ENCODE peak calls at places on chromosomes 3 and 15, in eight cellular contexts. B is cardiac muscle cell, W is pancreas, Y is RWPE1, E is neural progenitor cell, V is lung, G is heart left ventricle, A is endothelial cell. I is an unnamed sample.

GRCh38 chr3:111649180-111649579 is 54.0 kb upstream of the ZBED2 start:
- DNase-seq in V (no peak), B (no peak), W (no peak), A (no peak), Y (no peak), G (no peak), E (no peak), I (no peak)

GRCh38 chr3:99468918-99469317 is 169.5 kb upstream of the COL8A1 start:
- DNase-seq in W (no peak), A (no peak), B (peak), Y (no peak), V (no peak), E (no peak), G (no peak), I (no peak)

GRCh38 chr3:137869022-137869421 is 104.9 kb downstream of the SOX14 start:
- DNase-seq in B (no peak), W (no peak), E (no peak), A (no peak), V (no peak), Y (no peak), G (no peak), I (no peak)

GRCh38 chr3:49427581-49427980 is 1.5 kb downstream of the NICN1 start:
- DNase-seq in V (no peak), Y (no peak), E (no peak), A (no peak), G (no peak), W (no peak), B (no peak), I (no peak)

GRCh38 chr3:141076821-141077571 is 25.8 kb downstream of the SPSB4 start:
- DNase-seq in E (peak), A (no peak), V (peak), W (no peak), Y (no peak), B (peak), G (peak), I (peak)

GRCh38 chr15:88834211-88834812 is 31.1 kb downstream of the ACAN start:
- DNase-seq in B (peak), Y (peak), W (no peak), A (peak), E (peak), V (no peak), G (peak), I (peak)

GRCh38 chr3:48592519-48593087 is 2.5 kb downstream of the COL7A1 start:
- DNase-seq in W (peak), G (no peak), V (no peak), Y (no peak), E (no peak), A (no peak), B (no peak), I (no peak)

GRCh38 chr3:88321696-88322095 is 171.9 kb downstream of the C3orf38 start:
- DNase-seq in E (no peak), Y (no peak), G (no peak), A (no peak), V (no peak), W (no peak), B (no peak), I (no peak)

GRCh38 chr15:39843561-39843960 is 60.9 kb upstream of the FSIP1 start:
- DNase-seq in G (no peak), V (no peak), Y (no peak), E (no peak), A (no peak), B (no peak), W (no peak), I (no peak)

GRCh38 chr3:35639251-35640185 is at the start of gene ARPP21:
- DNase-seq in Y (no peak), B (peak), G (peak), E (peak), V (no peak), A (peak), W (peak), I (peak)

GRCh38 chr3:133717424-133717823 is 28.8 kb upstream of the TF start:
- DNase-seq in V (no peak), A (no peak), W (no peak), G (no peak), Y (no peak), B (no peak), E (no peak), I (no peak)

GRCh38 chr15:59632714-59633113 is 21.1 kb downstream of the GCNT3 start:
- DNase-seq in E (peak), V (no peak), A (peak), W (no peak), G (no peak), Y (no peak), B (peak), I (peak)

GRCh38 chr3:16362781-16363180 is 97.8 kb downstream of the OXNAD1 start:
- DNase-seq in V (no peak), W (no peak), E (no peak), B (no peak), A (no peak), Y (no peak), G (no peak), I (no peak)

GRCh38 chr3:169657351-169658124 is 6.0 kb downstream of the MECOM start:
- DNase-seq in E (no peak), V (peak), W (no peak), Y (no peak), A (no peak), G (no peak), B (peak), I (no peak)

GRCh38 chr3:109336272-109336957 is 931 bp downstream of the DPPA4 start:
- DNase-seq in Y (no peak), B (peak), V (no peak), G (no peak), E (peak), W (no peak), A (peak), I (peak)

GRCh38 chr15:96296264-96296663 is 34.2 kb upstream of the NR2F2 start:
- DNase-seq in E (no peak), V (no peak), B (no peak), Y (peak), A (no peak), W (no peak), G (no peak), I (no peak)

GRCh38 chr3:14780927-14781507 is 37.7 kb upstream of the FGD5 start:
- DNase-seq in E (peak), V (peak), B (peak), Y (no peak), A (peak), G (peak), W (no peak), I (peak)
- TF ChIP-seq CTCF in E (peak), V (no peak), B (peak), Y (no peak), A (peak), G (peak), W (peak), I (peak)

GRCh38 chr15:33679065-33679464 is 289.2 kb upstream of the CHRM5 start:
- DNase-seq in B (no peak), Y (no peak), A (no peak), G (no peak), E (no peak), W (no peak), V (no peak), I (no peak)

GRCh38 chr15:33670567-33670966 is 297.7 kb upstream of the CHRM5 start:
- DNase-seq in B (no peak), A (no peak), G (no peak), V (no peak), Y (no peak), E (no peak), W (no peak), I (no peak)

GRCh38 chr15:33671456-33671855 is 296.8 kb upstream of the CHRM5 start:
- DNase-seq in V (no peak), W (no peak), A (no peak), B (no peak), G (no peak), E (no peak), Y (no peak), I (no peak)

GRCh38 chr15:33678606-33679005 is 289.7 kb upstream of the CHRM5 start:
- DNase-seq in W (no peak), E (no peak), Y (no peak), A (peak), V (no peak), B (peak), G (no peak), I (no peak)

GRCh38 chr15:33675246-33675645 is 293.1 kb upstream of the CHRM5 start:
- DNase-seq in W (no peak), V (no peak), Y (peak), G (no peak), B (peak), A (no peak), E (peak), I (no peak)
- TF ChIP-seq CTCF in W (no peak), V (no peak), Y (peak), G (no peak), B (peak), A (peak), E (peak), I (peak)

DNA sequence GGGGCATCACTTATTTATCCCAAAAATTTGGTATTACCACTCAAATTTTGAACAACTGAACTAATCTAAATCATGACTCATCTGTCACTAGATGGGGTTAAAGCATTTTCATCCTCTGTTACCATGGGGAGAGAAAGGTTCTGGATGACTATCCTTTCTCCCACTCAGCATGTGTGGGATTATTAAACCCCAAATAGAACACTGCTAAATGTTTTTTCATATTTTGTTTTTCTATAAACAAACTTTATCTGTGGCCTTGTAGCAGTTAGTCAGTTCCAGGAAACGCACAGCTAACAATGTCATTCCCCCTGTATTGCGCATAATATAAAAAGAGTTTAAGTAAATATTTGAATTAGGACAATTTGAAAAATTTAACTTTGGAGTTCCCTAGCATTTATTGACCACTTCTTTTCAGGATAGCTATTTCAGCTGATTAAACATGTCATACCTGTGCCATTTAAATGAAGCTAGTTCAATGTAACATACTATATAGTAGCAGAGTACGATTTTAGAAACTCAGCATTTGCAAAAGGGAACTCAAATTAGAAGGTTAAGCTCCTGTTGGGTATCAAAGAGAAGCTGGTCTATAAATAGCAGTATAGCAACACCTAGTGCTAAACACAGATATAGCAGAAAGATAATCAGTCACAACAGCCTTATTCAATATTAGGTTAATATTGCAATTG is 9.2 kb upstream of the TMEM212 start:
- DNase-seq in B (no peak), E (no peak), G (no peak), W (no peak), V (no peak), Y (peak), A (no peak), I (no peak)
- TF ChIP-seq CTCF in B (peak), E (peak), G (peak), W (peak), V (no peak), Y (peak), A (peak), I (peak)

DNA sequence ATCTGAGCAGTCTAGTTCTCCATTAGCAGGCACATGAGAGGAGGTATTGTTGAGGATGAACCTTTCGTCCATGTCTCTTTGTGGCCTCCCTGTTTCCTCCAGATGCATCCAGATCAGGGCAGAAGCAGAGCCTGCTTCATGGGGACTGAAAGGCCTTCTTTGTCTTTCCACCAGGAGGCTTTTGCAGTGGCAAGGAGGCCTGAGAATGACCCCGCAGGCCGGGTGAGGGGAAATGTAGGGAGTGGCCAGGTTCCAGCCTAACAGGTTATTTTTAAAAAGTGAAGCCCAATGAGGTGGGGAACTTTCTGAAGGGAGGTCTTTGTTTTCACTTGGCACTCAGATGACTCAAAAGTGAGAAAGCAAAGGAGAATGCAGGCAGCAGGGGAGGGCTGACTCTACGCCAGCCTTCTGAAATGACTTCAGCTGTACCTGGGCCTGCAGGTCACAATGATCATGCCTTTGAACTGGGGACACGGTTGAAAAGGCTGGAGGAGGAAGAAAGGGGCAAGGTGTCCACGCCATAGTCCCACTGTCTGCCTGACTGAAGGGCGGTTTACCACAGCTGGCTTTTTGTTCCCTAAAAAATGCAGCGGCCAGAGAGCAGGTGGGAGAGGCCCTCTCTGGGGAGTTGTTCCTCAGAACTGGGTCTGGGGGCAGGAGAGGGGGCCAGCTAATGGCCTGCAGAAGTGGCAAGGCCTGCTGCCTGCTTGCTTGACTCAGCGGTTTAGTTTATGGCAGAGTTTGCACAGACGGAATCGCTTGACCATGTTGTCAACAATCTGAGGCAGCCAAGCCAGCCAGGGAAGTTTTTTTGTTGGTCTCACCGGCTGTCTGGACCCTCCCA is 28.7 kb downstream of the CMTM7 start:
- DNase-seq in W (no peak), G (no peak), E (peak), A (no peak), B (peak), V (no peak), Y (peak), I (no peak)
- TF ChIP-seq CTCF in W (peak), G (no peak), E (peak), A (no peak), B (peak), V (no peak), Y (no peak), I (no peak)

GRCh38 chr15:48087844-48088243 is 32.9 kb upstream of the SLC24A5 start:
- DNase-seq in V (no peak), E (no peak), G (no peak), Y (no peak), W (no peak), B (no peak), A (no peak), I (no peak)

GRCh38 chr15:48086162-48086561 is 34.6 kb upstream of the SLC24A5 start:
- DNase-seq in W (no peak), V (no peak), Y (no peak), E (no peak), G (no peak), A (no peak), B (no peak), I (no peak)

GRCh38 chr15:48086582-48086981 is 34.2 kb upstream of the SLC24A5 start:
- DNase-seq in W (no peak), G (no peak), A (no peak), V (no peak), Y (no peak), E (no peak), B (no peak), I (no peak)

GRCh38 chr15:48089664-48090063 is 31.1 kb upstream of the SLC24A5 start:
- DNase-seq in V (no peak), E (no peak), Y (no peak), B (no peak), G (no peak), A (no peak), W (no peak), I (no peak)

GRCh38 chr15:48084759-48085420 is 35.9 kb upstream of the SLC24A5 start:
- DNase-seq in E (peak), W (no peak), A (peak), B (peak), Y (peak), V (no peak), G (no peak), I (peak)
- TF ChIP-seq CTCF in E (peak), W (no peak), A (peak), B (peak), Y (peak), V (no peak), G (no peak), I (peak)

GRCh38 chr3:61372723-61373122 is 121.5 kb upstream of the FHIT start:
- DNase-seq in V (no peak), A (no peak), G (no peak), E (no peak), B (no peak), Y (no peak), W (no peak), I (no peak)

DNA sequence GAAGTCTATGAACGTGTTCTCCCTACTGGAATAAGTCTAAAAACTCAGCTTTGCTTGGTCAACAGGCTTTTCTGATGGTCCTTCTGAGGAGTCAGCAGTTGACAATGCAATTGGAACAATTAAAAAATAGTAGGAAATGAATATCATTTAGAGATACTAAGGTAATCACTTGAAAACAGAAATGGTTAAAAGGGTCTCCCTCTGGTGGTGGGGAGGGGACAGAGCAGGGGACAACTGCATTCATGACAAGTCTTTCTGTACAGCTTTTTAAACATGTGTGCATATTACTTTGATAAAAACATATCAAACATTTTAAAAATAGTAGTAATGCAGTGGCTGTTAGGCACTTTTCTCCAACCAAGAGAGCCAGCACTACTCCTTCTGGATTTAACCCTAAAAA is 119.9 kb upstream of the FHIT start:
- DNase-seq in G (no peak), E (peak), B (peak), A (peak), Y (peak), W (no peak), V (no peak), I (peak)
- TF ChIP-seq CTCF in G (peak), E (peak), B (peak), A (peak), Y (peak), W (peak), V (no peak), I (peak)

GRCh38 chr15:26632500-26632899 is 140.4 kb downstream of the GABRB3 start:
- DNase-seq in Y (no peak), E (no peak), A (no peak), B (no peak), G (no peak), W (no peak), V (no peak), I (no peak)

GRCh38 chr15:26631894-26632293 is 141.0 kb downstream of the GABRB3 start:
- DNase-seq in Y (no peak), V (no peak), A (no peak), W (no peak), E (peak), B (no peak), G (no peak), I (no peak)

GRCh38 chr15:26628879-26629529 is 143.9 kb downstream of the GABRB3 start:
- DNase-seq in Y (no peak), E (peak), A (no peak), W (peak), G (peak), V (peak), B (peak), I (peak)

GRCh38 chr15:26628071-26628470 is 144.8 kb downstream of the GABRB3 start:
- DNase-seq in A (no peak), B (no peak), Y (no peak), G (no peak), E (no peak), W (no peak), V (no peak), I (no peak)

DNA sequence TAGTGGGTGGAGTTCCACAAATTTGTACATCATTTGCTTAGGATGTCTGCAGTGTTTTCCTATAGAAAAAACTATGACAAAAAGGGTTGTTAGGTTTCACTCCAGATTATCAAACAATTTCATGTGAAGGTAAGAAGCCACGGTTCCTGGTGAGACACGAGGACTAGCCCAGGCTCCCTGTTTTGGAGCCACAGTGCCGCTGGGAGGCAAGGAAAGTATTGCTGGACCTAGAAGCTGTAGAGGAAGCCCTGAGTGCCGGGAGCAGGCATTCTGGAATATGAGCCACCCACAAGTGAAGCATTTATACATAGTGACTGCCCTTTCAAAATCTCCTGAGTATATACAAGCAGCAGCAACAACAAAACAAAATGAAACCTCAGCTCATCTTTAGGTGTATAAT is 142.0 kb downstream of the GABRB3 start:
- DNase-seq in B (no peak), V (no peak), E (no peak), Y (no peak), G (no peak), W (no peak), A (no peak), I (no peak)
- TF ChIP-seq CTCF in B (no peak), V (no peak), E (no peak), Y (no peak), G (no peak), W (no peak), A (no peak), I (no peak)

I was measured in nephron progenitor cell.